ENCODE peak calls at places on chromosomes 12 and 14, in six cellular contexts. Y is GM12878, U is IMR-90, A is K562, C is A549, Q is HepG2. R is an unnamed sample.

GRCh38 chr12:119308743-119309456 is 25.6 kb upstream of the CCDC60 start:
- DNase-seq in Y (no peak), U (no peak), A (no peak), C (no peak), Q (no peak), R (no peak)

GRCh38 chr12:57552692-57553321 is 3.0 kb downstream of the KIF5A start:
- DNase-seq in Y (no peak), U (peak), A (peak), C (no peak), Q (no peak), R (no peak)

GRCh38 chr12:45670339-45671065 is 59.0 kb upstream of the ARID2 start:
- DNase-seq in Y (peak), U (no peak), A (no peak), C (no peak), Q (no peak), R (no peak)

GRCh38 chr14:101474563-101475467 is 86.5 kb upstream of the DIO3 start:
- DNase-seq in Y (no peak), U (no peak), A (no peak), C (no peak), Q (no peak), R (no peak)

GRCh38 chr14:101556566-101557320 is 4.6 kb upstream of the DIO3 start:
- DNase-seq in Y (no peak), U (no peak), A (no peak), C (no peak), Q (no peak), R (no peak)

GRCh38 chr12:19880724-19881123 is 441.4 kb downstream of the AEBP2 start:
- DNase-seq in Y (no peak), U (no peak), A (no peak), C (no peak), Q (no peak), R (no peak)

GRCh38 chr14:77663289-77663688 is 44.5 kb downstream of the ALKBH1 start:
- DNase-seq in Y (no peak), U (peak), A (no peak), C (no peak), Q (no peak), R (no peak)

GRCh38 chr12:88993655-88994054 is 358.6 kb downstream of the DUSP6 start:
- DNase-seq in Y (no peak), U (peak), A (peak), C (peak), Q (peak), R (peak)

GRCh38 chr12:3154006-3154405 is 76.8 kb downstream of the TSPAN9 start:
- DNase-seq in Y (no peak), U (no peak), A (no peak), C (no peak), Q (no peak), R (no peak)

GRCh38 chr12:20508362-20508761 is 140.0 kb downstream of the PDE3A start:
- DNase-seq in Y (no peak), U (peak), A (no peak), C (peak), Q (no peak), R (no peak)

GRCh38 chr14:42000450-42000849 is 393.8 kb downstream of the LRFN5 start:
- DNase-seq in Y (no peak), U (no peak), A (no peak), C (peak), Q (no peak), R (no peak)

GRCh38 chr14:60573943-60574496 is 65.1 kb downstream of the SIX6 start:
- DNase-seq in Y (no peak), U (no peak), A (no peak), C (no peak), Q (no peak), R (no peak)

GRCh38 chr12:6958609-6959375 is 7.6 kb downstream of the PTPN6 start:
- DNase-seq in Y (no peak), U (no peak), A (no peak), C (no peak), Q (no peak), R (no peak)

GRCh38 chr12:92362109-92362508 is 216.5 kb upstream of the BTG1 start:
- DNase-seq in Y (no peak), U (no peak), A (no peak), C (no peak), Q (no peak), R (no peak)

GRCh38 chr12:22310712-22311111 is 23.8 kb downstream of the ST8SIA1 start:
- DNase-seq in Y (no peak), U (no peak), A (no peak), C (no peak), Q (no peak), R (no peak)

GRCh38 chr14:100540141-100540925 is 46.9 kb downstream of the BEGAIN start:
- DNase-seq in Y (no peak), U (no peak), A (peak), C (peak), Q (peak), R (peak)

GRCh38 chr14:55609681-55610080 is 29.7 kb downstream of the KTN1 start:
- DNase-seq in Y (no peak), U (peak), A (no peak), C (no peak), Q (peak), R (no peak)

GRCh38 chr12:94870511-94870910 is 133.0 kb downstream of the NDUFA12 start:
- DNase-seq in Y (no peak), U (no peak), A (no peak), C (no peak), Q (no peak), R (no peak)

GRCh38 chr12:113766880-113767878 is 198.9 kb downstream of the RBM19 start:
- DNase-seq in Y (no peak), U (peak), A (no peak), C (peak), Q (peak), R (no peak)

GRCh38 chr12:49019435-49020317 is 1.1 kb upstream of the PRKAG1 start:
- DNase-seq in Y (no peak), U (peak), A (peak), C (peak), Q (peak), R (peak)

GRCh38 chr14:103846008-103846568 is 1.3 kb downstream of the PPP1R13B start:
- DNase-seq in Y (no peak), U (no peak), A (no peak), C (no peak), Q (no peak), R (no peak)

DNA sequence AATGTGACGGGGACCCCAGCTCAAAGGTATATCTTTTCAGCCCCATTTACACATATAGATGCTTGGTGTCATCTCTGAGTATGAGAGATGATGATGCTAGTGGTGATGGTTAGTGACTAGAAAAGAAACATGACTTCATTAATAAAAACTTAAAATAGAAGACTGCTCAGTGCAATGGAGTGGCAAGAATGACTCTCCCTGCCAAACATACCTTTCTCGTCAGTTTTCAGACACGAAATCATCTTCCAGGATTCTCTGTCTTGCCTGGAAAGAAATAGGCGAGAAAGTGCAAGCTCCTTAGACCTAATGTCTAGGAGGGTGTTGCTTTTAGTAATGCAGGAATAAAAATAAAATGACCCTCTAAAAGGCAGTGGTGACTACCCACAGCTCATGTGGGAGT is 71.7 kb downstream of the TPH2 start:
- DNase-seq in Y (no peak), U (peak), A (no peak), C (no peak), Q (no peak), R (no peak)
- TF ChIP-seq BHLHE40 in Y (no peak), U (no peak), A (no peak), C (no peak), Q (no peak), R (no peak)

DNA sequence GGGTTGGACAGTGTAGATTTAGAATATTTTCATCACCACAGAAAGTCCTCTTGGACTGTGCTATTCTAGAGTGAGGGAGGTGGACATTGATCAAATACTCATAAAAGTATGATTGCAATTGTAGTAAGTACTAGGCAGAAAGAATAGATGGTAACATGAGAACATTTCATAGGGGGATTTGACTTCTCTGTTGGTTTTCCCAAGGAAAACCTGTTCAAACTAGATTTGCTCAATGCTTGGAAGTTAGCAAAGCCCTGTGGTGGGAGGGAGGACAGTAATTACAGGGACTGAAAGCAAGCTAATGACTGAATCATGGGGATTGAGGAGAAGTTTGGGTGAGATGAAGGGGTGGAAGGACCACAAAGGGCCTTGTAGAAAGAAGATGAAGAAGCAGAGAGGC is 24.4 kb upstream of the EID3 start:
- DNase-seq in Y (no peak), U (no peak), A (no peak), C (no peak), Q (no peak), R (no peak)
- TF ChIP-seq BHLHE40 in Y (no peak), U (no peak), A (no peak), C (no peak), Q (no peak), R (no peak)

DNA sequence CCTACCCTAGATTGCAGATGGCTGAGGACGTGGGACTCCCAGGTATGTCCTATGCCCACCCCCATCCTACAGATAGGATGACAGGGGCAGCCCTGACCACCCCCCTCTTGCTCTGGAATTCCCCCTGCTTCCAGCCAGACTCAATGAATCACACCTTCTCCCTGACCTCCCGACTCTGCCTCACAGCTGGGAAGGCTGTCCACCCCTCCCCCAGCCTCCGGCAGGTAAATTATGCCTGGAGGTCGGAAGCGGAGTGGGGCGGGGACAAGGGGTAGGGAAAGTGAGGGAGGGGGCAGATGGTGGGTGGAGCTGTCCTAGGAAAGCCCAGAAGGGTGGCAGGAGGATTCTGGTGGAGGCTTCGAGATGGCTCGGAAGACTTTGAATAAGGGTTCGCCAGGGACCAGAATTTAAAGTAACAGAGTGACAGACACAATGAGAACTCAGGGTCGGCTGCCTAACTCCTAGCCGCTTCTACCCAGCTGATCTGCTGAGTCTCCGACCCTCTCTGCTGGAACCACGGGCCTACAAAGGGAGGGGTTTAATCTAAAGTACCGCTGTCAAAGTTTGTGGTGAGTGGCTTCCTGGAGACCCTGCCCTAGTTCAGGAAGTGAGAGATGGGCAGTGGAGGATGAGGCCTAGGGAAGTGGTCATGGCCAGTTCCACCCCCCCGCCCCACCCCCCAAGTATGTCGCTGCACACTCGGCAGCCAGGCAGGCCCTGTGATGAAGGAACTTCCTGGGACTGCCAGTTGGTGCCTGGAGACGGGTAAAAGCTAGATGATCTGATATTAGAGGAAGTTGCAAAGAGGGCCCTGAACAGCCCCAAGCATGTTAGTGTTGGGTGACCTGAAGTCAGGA is 4.2 kb downstream of the PLEKHG3 start:
- DNase-seq in Y (no peak), U (peak), A (no peak), C (peak), Q (no peak), R (no peak)
- TF ChIP-seq BHLHE40 in Y (no peak), U (no peak), A (no peak), C (no peak), Q (no peak), R (no peak)

DNA sequence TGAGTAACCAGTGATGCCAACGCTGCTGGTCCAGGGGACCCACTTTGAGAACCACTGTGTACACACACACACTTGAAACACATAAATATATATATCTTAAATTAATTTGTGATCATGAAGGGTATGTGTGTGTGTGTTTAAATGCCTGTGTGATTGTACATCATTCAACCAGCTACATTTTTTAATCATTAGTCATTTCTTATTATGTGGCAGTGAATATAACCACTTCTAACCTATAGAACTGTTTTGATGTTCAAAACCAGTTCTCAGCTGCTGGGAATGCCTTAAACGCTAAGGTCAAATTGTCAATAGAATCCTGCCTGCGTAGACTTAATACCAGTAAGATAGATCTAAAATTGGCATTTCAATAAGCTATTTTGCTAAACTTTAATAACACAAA is 330.0 kb downstream of the SYT1 start:
- DNase-seq in Y (no peak), U (peak), A (no peak), C (no peak), Q (no peak), R (no peak)
- TF ChIP-seq BHLHE40 in Y (no peak), U (no peak), A (no peak), C (no peak), Q (no peak), R (no peak)

DNA sequence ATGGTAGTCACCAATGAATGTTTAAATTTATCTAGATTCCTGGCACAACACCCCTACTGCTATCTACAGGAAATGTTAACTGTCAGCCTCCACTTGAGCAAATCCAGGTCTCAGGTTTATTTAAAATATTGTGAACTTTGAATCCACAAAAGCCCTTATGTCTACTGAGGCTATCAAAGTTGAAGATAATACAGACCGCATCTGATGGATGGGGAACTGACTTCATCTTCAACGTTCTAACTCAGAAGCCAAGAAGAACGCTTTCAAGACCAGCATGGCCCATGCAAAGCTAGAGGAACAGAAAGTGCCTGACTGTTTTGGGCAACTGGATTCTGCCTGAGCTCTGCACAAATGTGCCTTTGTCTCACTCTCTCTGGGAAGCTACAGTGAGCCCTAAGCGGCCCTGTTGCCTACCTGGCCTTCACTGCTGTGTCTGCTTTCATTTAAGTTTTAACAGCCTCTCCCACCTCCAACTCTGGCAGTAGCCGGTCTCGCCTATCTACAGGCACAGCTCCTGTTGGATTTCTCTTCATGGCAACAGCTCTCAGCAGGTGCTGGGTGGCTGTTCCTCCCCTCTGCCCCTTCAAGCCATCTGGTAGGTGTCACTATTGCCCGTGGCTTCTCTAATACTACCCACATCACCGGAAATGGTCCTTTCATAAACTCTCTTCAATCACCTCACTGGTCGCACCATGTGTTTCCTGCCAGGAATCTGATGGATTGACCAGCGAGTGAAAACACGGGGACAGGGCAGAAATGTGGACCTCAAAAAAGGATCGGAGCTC is 112.1 kb upstream of the OVCH1 start:
- DNase-seq in Y (no peak), U (no peak), A (no peak), C (no peak), Q (no peak), R (no peak)
- TF ChIP-seq BHLHE40 in Y (no peak), U (no peak), A (no peak), C (no peak), Q (no peak), R (no peak)

DNA sequence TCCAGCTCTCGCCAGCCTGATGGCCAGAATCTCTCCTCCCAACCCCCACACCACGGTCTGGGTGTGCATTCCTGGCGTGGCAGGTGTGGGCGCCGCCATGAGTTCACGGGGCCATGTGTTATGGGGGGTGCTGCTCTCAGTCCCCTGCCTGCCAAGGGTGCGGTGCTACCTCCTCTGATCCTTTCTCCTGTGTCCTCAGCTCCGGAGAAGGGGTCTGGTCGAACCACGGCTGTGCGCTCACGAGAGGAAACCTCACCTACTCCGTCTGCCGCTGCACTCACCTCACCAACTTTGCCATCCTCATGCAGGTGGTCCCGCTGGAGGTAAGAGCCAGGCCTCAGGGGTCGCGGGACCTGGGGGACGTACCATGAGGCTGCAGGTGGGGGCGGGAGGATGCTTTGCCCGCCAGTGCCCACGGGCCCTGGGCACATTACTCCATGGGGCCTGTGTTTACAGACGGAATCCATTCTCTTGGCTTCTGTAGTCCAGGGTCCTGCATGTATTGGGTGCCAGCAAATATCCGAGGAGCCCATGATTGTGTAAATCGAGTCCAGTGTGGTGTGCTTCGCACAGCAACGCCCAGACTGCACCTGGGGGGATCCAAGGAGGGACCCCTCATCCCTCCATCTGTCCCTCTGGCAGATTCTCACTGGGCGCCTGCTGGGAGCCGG is 130.8 kb downstream of the ADGRD1 start:
- DNase-seq in Y (no peak), U (no peak), A (no peak), C (no peak), Q (no peak), R (no peak)
- TF ChIP-seq BHLHE40 in Y (no peak), U (no peak), A (no peak), C (no peak), Q (no peak), R (no peak)

DNA sequence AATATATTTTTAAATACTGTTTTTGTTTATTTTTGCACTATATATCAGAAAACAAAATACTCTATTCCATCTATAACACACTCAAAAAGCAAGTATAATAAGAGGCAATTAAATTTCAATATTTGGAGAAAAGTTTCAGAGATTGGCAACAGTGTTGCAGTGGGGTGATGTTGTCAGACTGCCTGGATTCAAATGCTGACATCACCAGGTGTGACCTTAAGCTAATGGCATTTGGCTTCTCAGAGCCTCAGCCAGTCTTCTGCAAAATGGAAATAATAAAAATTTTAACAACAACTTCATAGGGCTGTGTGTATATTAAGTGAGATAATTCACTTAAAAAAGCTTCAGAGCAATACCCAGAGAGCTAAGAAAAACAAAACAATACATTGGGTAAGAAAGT is 74.7 kb downstream of the TMTC1 start:
- DNase-seq in Y (no peak), U (no peak), A (no peak), C (no peak), Q (no peak), R (no peak)
- TF ChIP-seq BHLHE40 in Y (no peak), U (no peak), A (no peak), C (no peak), Q (no peak), R (no peak)

DNA sequence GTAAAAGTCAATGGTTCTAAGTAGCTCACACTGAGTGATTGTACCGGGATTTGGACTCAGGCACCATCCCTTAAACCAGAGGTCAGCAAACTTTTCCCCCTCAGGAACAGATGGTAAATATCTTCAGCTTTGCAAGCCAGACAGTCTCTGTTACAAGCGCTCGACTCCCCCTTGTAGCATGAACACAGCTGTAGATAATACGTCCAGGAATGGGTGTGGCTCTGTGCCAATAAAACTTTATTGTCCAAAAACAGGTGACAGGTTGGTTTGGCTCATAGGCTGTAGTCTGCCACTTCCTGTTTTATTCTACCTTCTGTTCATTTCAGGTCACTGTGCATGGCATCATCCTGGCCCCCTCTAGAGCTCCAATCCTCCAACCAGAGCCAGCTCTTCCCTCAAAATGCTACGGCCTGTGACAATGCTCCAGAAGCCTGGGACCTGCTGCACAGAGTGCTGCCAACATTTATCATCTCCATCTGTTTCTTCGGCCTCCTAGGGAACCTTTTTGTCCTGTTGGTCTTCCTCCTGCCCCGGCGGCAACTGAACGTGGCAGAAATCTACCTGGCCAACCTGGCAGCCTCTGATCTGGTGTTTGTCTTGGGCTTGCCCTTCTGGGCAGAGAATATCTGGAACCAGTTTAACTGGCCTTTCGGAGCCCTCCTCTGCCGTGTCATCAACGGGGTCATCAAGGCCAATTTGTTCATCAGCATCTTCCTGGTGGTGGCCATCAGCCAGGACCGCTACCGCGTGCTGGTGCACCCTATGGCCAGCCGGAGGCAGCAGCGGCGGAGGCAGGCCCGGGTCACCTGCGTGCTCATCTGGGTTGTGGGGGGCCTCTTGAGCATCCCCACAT is 7.6 kb downstream of the BDKRB1 start:
- DNase-seq in Y (no peak), U (peak), A (no peak), C (no peak), Q (no peak), R (no peak)
- TF ChIP-seq BHLHE40 in Y (no peak), U (no peak), A (no peak), C (no peak), Q (no peak), R (no peak)

GRCh38 chr12:107318804-107319535 is 225.6 kb upstream of the CRY1 start:
- DNase-seq in Y (no peak), U (peak), A (no peak), C (peak), Q (no peak), R (peak)
- TF ChIP-seq BHLHE40 in Y (no peak), U (no peak), A (no peak), C (no peak), Q (no peak), R (no peak)

R was measured in HEK293T.